ENCODE peak calls at places on chromosomes 11 and 22, in four cellular contexts. E is HCT116, B is HepG2, T is K562. J is an unnamed sample.
A peak's percentile ranks its signal among the peaks of the same experiment; 100 is the strongest.

GRCh38 chr11:14373941-14374646 is 15.1 kb upstream of the RRAS2 start:
- DNase-seq in E (no peak), B (peak; percentile 38), T (no peak), J (no peak)

GRCh38 chr11:130478204-130478701 is 29.8 kb downstream of the ADAMTS15 start:
- DNase-seq in E (no peak), B (no peak), T (no peak), J (peak; percentile 25)

GRCh38 chr22:18112440-18112839 is 1.8 kb downstream of the TUBA8 start:
- DNase-seq in E (no peak), B (no peak), T (no peak), J (no peak)

GRCh38 chr11:114478768-114479167 is 39.5 kb downstream of the REXO2 start:
- DNase-seq in E (no peak), B (peak; percentile 34), T (no peak), J (no peak)

GRCh38 chr11:37474889-37475288 is 876.9 kb upstream of the RAG2 start:
- DNase-seq in E (no peak), B (no peak), T (no peak), J (no peak)

GRCh38 chr22:25514436-25514835 is 50.0 kb upstream of the GRK3 start:
- DNase-seq in E (no peak), B (no peak), T (no peak), J (no peak)

GRCh38 chr11:17019231-17019630 is 5.0 kb upstream of the PLEKHA7 start:
- DNase-seq in E (no peak), B (no peak), T (no peak), J (no peak)

GRCh38 chr22:31083923-31084810 is 3.0 kb downstream of the SMTN start:
- DNase-seq in E (no peak), B (no peak), T (no peak), J (no peak)

GRCh38 chr11:116829525-116830183 is at the start of gene APOC3:
- DNase-seq in E (no peak), B (peak; percentile 85), T (no peak), J (no peak)

GRCh38 chr11:111941963-111942362 is 4.8 kb downstream of the DIXDC1 start:
- DNase-seq in E (no peak), B (no peak), T (no peak), J (no peak)

GRCh38 chr22:28034760-28035401 is 115.8 kb upstream of the PITPNB start:
- DNase-seq in E (no peak), B (no peak), T (peak; percentile 15), J (no peak)

GRCh38 chr11:121844016-121844415 is 272.0 kb downstream of the BLID start:
- DNase-seq in E (no peak), B (no peak), T (no peak), J (no peak)

GRCh38 chr11:104583857-104584256 is 314.4 kb downstream of the CASP12 start:
- DNase-seq in E (no peak), B (no peak), T (no peak), J (no peak)

GRCh38 chr11:115496892-115497291 is 7.3 kb downstream of the CADM1 start:
- DNase-seq in E (no peak), B (peak; percentile 49), T (no peak), J (no peak)

GRCh38 chr11:57885298-57886035 is 123.9 kb downstream of the CTNND1 start:
- DNase-seq in E (no peak), B (peak; percentile 20), T (no peak), J (no peak)

GRCh38 chr22:30890689-30891442 is 77.7 kb downstream of the MORC2 start:
- DNase-seq in E (peak; percentile 10), B (no peak), T (peak; percentile 41), J (peak; percentile 7)

GRCh38 chr11:87443707-87444106 is 406.0 kb downstream of the TMEM135 start:
- DNase-seq in E (no peak), B (no peak), T (no peak), J (no peak)

GRCh38 chr11:125921042-125921441 is 16.7 kb downstream of the DDX25 start:
- DNase-seq in E (no peak), B (peak; percentile 62), T (no peak), J (no peak)

GRCh38 chr22:36277482-36278291 is 24.8 kb downstream of the APOL1 start:
- DNase-seq in E (peak; percentile 40), B (peak; percentile 61), T (peak; percentile 67), J (no peak)

GRCh38 chr11:38416141-38416540 is 1818.1 kb upstream of the RAG2 start:
- DNase-seq in E (no peak), B (no peak), T (no peak), J (no peak)

GRCh38 chr11:61516675-61517516 is 8.3 kb downstream of the LRRC10B start:
- DNase-seq in E (no peak), B (peak; percentile 8), T (peak; percentile 86), J (peak; percentile 24)

GRCh38 chr22:42957958-42958357 is 57.0 kb downstream of the PACSIN2 start:
- DNase-seq in E (no peak), B (no peak), T (no peak), J (no peak)

GRCh38 chr22:25923952-25924351 is 182.0 kb downstream of the MYO18B start:
- DNase-seq in E (no peak), B (peak; percentile 13), T (no peak), J (no peak)

GRCh38 chr11:11620251-11620965 is 1.4 kb downstream of the GALNT18 start:
- DNase-seq in E (peak; percentile 47), B (no peak), T (no peak), J (no peak)

GRCh38 chr11:120336641-120337132 is 474 bp downstream of the ARHGEF12 start:
- DNase-seq in E (no peak), B (no peak), T (peak; percentile 66), J (no peak)

GRCh38 chr11:120337896-120338840 is 2.0 kb downstream of the ARHGEF12 start:
- DNase-seq in E (no peak), B (peak; percentile 27), T (no peak), J (no peak)

GRCh38 chr11:120335596-120335927 is 651 bp upstream of the ARHGEF12 start:
- DNase-seq in E (no peak), B (no peak), T (no peak), J (no peak)

GRCh38 chr11:120335928-120336640 is at the start of gene ARHGEF12:
- DNase-seq in E (peak; percentile 93), B (peak; percentile 88), T (peak; percentile 93), J (no peak)

DNA sequence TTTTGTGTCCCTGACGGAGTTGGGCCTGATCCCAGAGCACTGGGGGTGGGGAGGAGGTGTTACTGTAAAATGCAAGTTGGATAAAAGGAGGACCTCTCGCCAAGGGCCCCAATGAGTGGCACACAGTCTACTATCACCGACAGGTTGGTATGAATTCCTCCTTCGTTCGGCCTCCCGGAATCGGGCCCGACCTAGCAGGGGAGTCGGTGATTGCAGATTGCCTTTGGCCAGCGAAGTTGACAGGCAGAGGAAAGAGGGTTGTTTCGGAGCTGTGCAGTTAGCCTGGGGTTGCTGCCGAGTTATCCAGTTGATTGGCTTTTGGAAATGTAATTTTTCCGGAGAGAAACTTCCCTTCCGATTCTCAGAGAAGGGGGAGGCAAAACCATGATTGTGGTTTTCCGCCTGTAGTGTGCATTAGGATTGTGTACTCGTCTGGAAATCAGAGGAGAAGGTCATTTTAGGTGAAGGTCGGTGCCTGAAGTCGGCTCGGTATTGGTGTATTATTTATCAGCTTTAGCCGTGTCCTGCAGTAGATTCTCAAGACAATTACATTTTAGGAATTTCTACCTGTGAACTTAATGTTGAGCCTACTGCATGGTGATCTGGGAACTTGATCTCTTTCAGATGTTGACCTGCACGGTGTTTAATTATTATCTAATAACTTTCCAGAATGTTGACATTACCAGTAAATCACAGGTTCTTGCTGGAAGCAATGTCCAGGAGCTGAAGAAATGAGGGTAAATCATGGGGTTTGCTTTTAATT is 1.1 kb downstream of the ARHGEF12 start:
- DNase-seq in E (no peak), B (peak; percentile 62), T (no peak), J (no peak)
- TF ChIP-seq TCF7L2 in E (no peak), B (no peak), T (no peak), J (no peak)

DNA sequence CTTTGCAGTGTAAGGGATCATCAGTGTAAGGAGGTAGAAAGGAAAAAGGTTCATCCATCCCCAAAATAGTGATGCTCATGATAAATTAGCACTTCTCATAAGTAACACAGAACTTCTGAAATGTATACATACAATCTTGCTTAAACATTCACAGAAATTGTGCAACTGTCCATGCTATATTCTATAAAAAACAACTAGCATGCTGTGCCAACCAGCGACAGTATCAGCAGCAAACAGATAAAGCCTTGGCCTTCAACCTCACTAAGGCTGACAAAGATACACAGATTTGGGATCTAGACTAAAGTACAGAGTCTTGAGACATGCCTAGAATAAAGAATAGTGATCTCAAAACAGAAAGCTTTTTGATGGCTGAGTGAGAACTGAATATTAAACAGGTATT is 74.1 kb upstream of the CHRM4 start:
- DNase-seq in E (no peak), B (peak; percentile 11), T (no peak), J (no peak)
- TF ChIP-seq TCF7L2 in E (no peak), B (no peak), T (no peak), J (no peak)

GRCh38 chr11:1151366-1152315 is 6.1 kb upstream of the MUC5AC start:
- DNase-seq in E (no peak), B (no peak), T (no peak), J (peak; percentile 18)

GRCh38 chr11:1153105-1153950 is 4.4 kb upstream of the MUC5AC start:
- DNase-seq in E (no peak), B (peak; percentile 7), T (no peak), J (peak; percentile 20)

GRCh38 chr11:1150769-1151365 is 6.9 kb upstream of the MUC5AC start:
- DNase-seq in E (no peak), B (no peak), T (no peak), J (peak; percentile 72)

GRCh38 chr11:1153951-1154487 is 3.7 kb upstream of the MUC5AC start:
- DNase-seq in E (peak; percentile 63), B (peak; percentile 61), T (peak; percentile 45), J (peak; percentile 96)

DNA sequence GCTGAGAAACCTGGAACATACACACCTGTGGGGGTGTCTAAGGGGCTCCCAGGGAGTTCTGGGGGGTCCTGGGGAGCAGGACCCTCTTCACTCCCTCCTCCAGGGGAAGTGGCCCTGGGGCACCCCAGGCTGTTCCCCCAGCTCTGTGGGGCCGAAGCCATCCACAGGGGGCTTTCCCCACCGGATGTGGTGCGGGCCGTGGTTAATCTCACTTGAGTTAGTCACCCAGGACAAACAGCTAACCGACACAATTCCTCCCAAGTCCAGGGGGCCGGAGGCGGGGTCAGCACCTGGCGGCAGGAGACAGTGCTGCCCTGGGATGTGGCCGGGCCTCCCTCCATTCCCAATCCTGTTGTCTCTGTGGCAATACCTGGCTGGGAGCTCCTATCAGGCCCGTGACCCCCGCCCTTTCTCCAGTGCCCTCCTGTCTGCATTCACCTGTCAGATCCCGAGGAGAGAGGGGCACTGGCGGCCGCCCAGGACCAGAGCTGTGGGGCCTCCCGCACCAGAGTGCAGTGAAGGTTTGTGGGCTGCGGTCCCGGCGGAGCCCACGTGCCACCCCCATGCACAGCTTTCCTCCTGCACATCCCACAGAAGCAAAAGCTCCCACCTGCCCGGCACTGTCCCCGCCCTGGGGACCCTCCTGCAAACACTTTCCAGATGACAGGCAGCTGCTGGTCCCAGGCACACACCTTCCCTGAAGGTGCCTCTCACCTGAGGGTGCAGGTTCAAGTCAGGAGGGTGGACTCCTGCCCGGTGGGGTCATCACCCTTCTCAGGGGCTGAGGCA is 5.2 kb upstream of the MUC5AC start:
- DNase-seq in E (no peak), B (peak; percentile 12), T (no peak), J (peak; percentile 48)
- TF ChIP-seq TCF7L2 in E (no peak), B (no peak), T (no peak), J (no peak)

GRCh38 chr11:68863553-68864265 is 22.0 kb upstream of the CPT1A start:
- DNase-seq in E (no peak), B (no peak), T (no peak), J (no peak)

GRCh38 chr11:68867067-68867466 is 25.4 kb upstream of the CPT1A start:
- DNase-seq in E (no peak), B (no peak), T (no peak), J (no peak)

GRCh38 chr11:68868221-68868620 is 26.5 kb upstream of the CPT1A start:
- DNase-seq in E (no peak), B (no peak), T (no peak), J (no peak)

GRCh38 chr11:68862426-68862825 is 20.7 kb upstream of the CPT1A start:
- DNase-seq in E (no peak), B (no peak), T (no peak), J (no peak)

GRCh38 chr11:68865241-68865640 is 23.5 kb upstream of the CPT1A start:
- DNase-seq in E (no peak), B (no peak), T (no peak), J (no peak)
- TF ChIP-seq TCF7L2 in E (no peak), B (no peak), T (no peak), J (no peak)